ENCODE peak calls at places on chromosomes 2 and 18, in five cellular contexts. L is D341Med; U is CD8-positive, alpha-beta T cell; T is type B pancreatic cell; J is osteocyte. A is an unnamed sample.

GRCh38 chr2:174085781-174086180 is 120.6 kb upstream of the SP3 start:
- DNase-seq in L (no peak), U (no peak), T (no peak), J (no peak), A (no peak)

GRCh38 chr2:96554293-96555145 is 18.0 kb downstream of the ARID5A start:
- DNase-seq in L (peak; percentile 90), U (peak; percentile 46), T (no peak), J (no peak), A (peak; percentile 78)

GRCh38 chr18:55328301-55328700 is 259.7 kb downstream of the TCF4 start:
- DNase-seq in L (no peak), U (no peak), T (no peak), J (no peak), A (no peak)

GRCh38 chr2:47310801-47311560 is 92.0 kb upstream of the MSH2 start:
- DNase-seq in L (no peak), U (no peak), T (no peak), J (no peak), A (no peak)

GRCh38 chr2:64586054-64586453 is 61.9 kb downstream of the AFTPH start:
- DNase-seq in L (no peak), U (no peak), T (no peak), J (no peak), A (no peak)

GRCh38 chr2:120224256-120224655 is 1.1 kb upstream of the TMEM185B start:
- DNase-seq in L (no peak), U (no peak), T (no peak), J (no peak), A (no peak)

GRCh38 chr18:66655407-66655806 is 51.5 kb upstream of the CDH19 start:
- DNase-seq in L (no peak), U (no peak), T (no peak), J (no peak), A (no peak)

GRCh38 chr2:217361491-217361890 is 501.6 kb upstream of the TNP1 start:
- DNase-seq in L (no peak), U (no peak), T (no peak), J (no peak), A (no peak)

GRCh38 chr18:69951182-69951581 is 3.5 kb upstream of the CD226 start:
- DNase-seq in L (no peak), U (no peak), T (no peak), J (no peak), A (no peak)

GRCh38 chr18:36724169-36724568 is 104.6 kb downstream of the TPGS2 start:
- DNase-seq in L (no peak), U (no peak), T (no peak), J (peak; percentile 67), A (no peak)

A was measured in activated CD4-positive, alpha-beta memory T cell treated with anti-CD3 and anti-CD28 coated beads for 36 hours.